ENCODE peak calls at places on chromosomes 6 and 20, in four cellular contexts. M, O, F and R are unnamed samples.
A peak's percentile ranks its signal among the peaks of the same experiment; 100 is the strongest.

GRCh38 chr6:13794184-13794583 is 20.2 kb downstream of the MCUR1 start:
- DNase-seq in M (no peak), O (peak; percentile 94), F (no peak), R (peak; percentile 94)

GRCh38 chr20:32062776-32063170 is 10.7 kb downstream of the HCK start:
- DNase-seq in M (no peak), O (no peak), F (no peak), R (no peak)

GRCh38 chr6:4896401-4896800 is 107.4 kb downstream of the RPP40 start:
- DNase-seq in M (no peak), O (no peak), F (no peak), R (no peak)

GRCh38 chr6:88916615-88917198 is 46.7 kb downstream of the RNGTT start:
- DNase-seq in M (no peak), O (peak; percentile 34), F (peak; percentile 74), R (no peak)

GRCh38 chr20:20085071-20085470 is 32.7 kb downstream of the CFAP61 start:
- DNase-seq in M (no peak), O (no peak), F (no peak), R (peak; percentile 25)

GRCh38 chr6:24673625-24674024 is 6.7 kb downstream of the ACOT13 start:
- DNase-seq in M (peak; percentile 60), O (no peak), F (no peak), R (no peak)

GRCh38 chr20:45592574-45593189 is 13.6 kb upstream of the WFDC8 start:
- DNase-seq in M (peak; percentile 85), O (peak; percentile 90), F (peak; percentile 82), R (peak; percentile 62)

GRCh38 chr6:167252271-167252670 is 38.8 kb upstream of the UNC93A start:
- DNase-seq in M (no peak), O (peak; percentile 19), F (no peak), R (no peak)

GRCh38 chr20:53795170-53795569 is 201.5 kb upstream of the ZNF217 start:
- DNase-seq in M (no peak), O (peak; percentile 49), F (no peak), R (peak; percentile 67)

GRCh38 chr6:154071236-154071635 is 32.2 kb downstream of the OPRM1 start:
- DNase-seq in M (no peak), O (no peak), F (no peak), R (no peak)

GRCh38 chr20:60206259-60206658 is 248.0 kb downstream of the CDH26 start:
- DNase-seq in M (peak; percentile 49), O (peak; percentile 53), F (peak; percentile 14), R (peak; percentile 66)

GRCh38 chr20:64049887-64050260 is 435 bp upstream of the SOX18 start:
- DNase-seq in M (no peak), O (no peak), F (no peak), R (no peak)

GRCh38 chr6:2158596-2159271 is 86.7 kb downstream of the GMDS start:
- DNase-seq in M (peak; percentile 96), O (peak; percentile 25), F (no peak), R (peak; percentile 52)

GRCh38 chr6:50925981-50926380 is 107.3 kb downstream of the TFAP2B start:
- DNase-seq in M (no peak), O (no peak), F (no peak), R (no peak)

GRCh38 chr6:126127662-126128061 is 141.3 kb downstream of the TRMT11 start:
- DNase-seq in M (peak; percentile 34), O (peak; percentile 17), F (no peak), R (no peak)
- TF ChIP-seq EZH2phosphoT487 in M (no peak), O (no peak), F (no peak), R (no peak)

DNA sequence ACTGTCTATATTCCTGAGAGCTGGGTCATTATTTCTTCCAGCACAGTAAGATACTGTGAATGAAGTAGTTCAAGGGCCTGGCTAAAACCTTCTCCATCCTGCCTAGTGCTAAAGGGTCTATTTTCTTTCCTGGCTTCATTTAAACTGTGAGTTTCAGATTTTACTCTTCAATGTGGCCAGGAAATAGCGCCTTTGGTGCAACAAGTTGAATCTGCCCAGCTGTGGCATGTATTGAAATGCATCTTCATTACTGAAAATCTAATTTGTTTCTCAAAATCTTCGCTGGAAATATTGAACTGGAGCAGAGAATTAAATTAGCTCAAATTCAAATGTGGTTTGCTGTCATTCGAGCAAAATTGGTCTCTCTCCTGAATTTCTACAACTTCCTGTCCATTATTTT is 114.6 kb upstream of the KCNG1 start:
- DNase-seq in M (no peak), O (no peak), F (no peak), R (no peak)
- H3K27ac ChIP-seq in M (no peak overlapping the region), O (no peak overlapping the region), F (no peak overlapping the region), R (no peak overlapping the region)

GRCh38 chr6:125904871-125905270 is 51.7 kb upstream of the HINT3 start:
- DNase-seq in M (no peak), O (peak; percentile 93), F (no peak), R (peak; percentile 88)
- TF ChIP-seq EZH2phosphoT487 in M (no peak), O (no peak), F (no peak), R (no peak)

GRCh38 chr6:6152060-6152459 is 145.3 kb upstream of the NRN1 start:
- DNase-seq in M (no peak), O (no peak), F (no peak), R (no peak)
- H3K27ac ChIP-seq in M (no peak overlapping the region), O (no peak overlapping the region), F (no peak overlapping the region), R (no peak overlapping the region)